ENCODE peak calls at places on chromosomes 2 and 18, in four cellular contexts. One of them, this sample, is unnamed.

GRCh38 chr2:224983719-224984388 is 58.4 kb downstream of the DOCK10 start:
- DNase-seq in EL: peak; percentile 44
- DNase-seq in activated naive CD4-positive, alpha-beta T cell: no peak
- DNase-seq in breast epithelium: no peak
- DNase-seq in this sample: no peak

GRCh38 chr2:3805120-3805519 is 101.7 kb downstream of the DCDC2C start:
- DNase-seq in EL: no peak
- DNase-seq in activated naive CD4-positive, alpha-beta T cell: no peak
- DNase-seq in breast epithelium: no peak
- DNase-seq in this sample: no peak

GRCh38 chr2:111200333-111200879 is 79.7 kb downstream of the BCL2L11 start:
- DNase-seq in EL: no peak
- DNase-seq in activated naive CD4-positive, alpha-beta T cell: no peak
- DNase-seq in breast epithelium: no peak
- DNase-seq in this sample: no peak

GRCh38 chr2:203626952-203627681 is 79.3 kb upstream of the CD28 start:
- DNase-seq in EL: peak; percentile 46
- DNase-seq in activated naive CD4-positive, alpha-beta T cell: no peak
- DNase-seq in breast epithelium: no peak
- DNase-seq in this sample: no peak

GRCh38 chr2:47274054-47274779 is 119.1 kb upstream of the STPG4 start:
- DNase-seq in EL: peak; percentile 59
- DNase-seq in activated naive CD4-positive, alpha-beta T cell: no peak
- DNase-seq in breast epithelium: no peak
- DNase-seq in this sample: no peak

GRCh38 chr18:10474309-10474708 is 19.9 kb downstream of the APCDD1 start:
- DNase-seq in EL: no peak
- DNase-seq in activated naive CD4-positive, alpha-beta T cell: no peak
- DNase-seq in breast epithelium: no peak
- DNase-seq in this sample: no peak

GRCh38 chr2:15066138-15066537 is 433.6 kb downstream of the LRATD1 start:
- DNase-seq in EL: no peak
- DNase-seq in activated naive CD4-positive, alpha-beta T cell: no peak
- DNase-seq in breast epithelium: no peak
- DNase-seq in this sample: no peak

GRCh38 chr18:63708650-63709049 is 5.9 kb downstream of the SERPINB11 start:
- DNase-seq in EL: peak; percentile 97
- DNase-seq in activated naive CD4-positive, alpha-beta T cell: no peak
- DNase-seq in breast epithelium: no peak
- DNase-seq in this sample: no peak

GRCh38 chr2:15674637-15675455 is 83.2 kb downstream of the DDX1 start:
- DNase-seq in EL: no peak
- DNase-seq in activated naive CD4-positive, alpha-beta T cell: no peak
- DNase-seq in breast epithelium: no peak
- DNase-seq in this sample: no peak

GRCh38 chr2:241225545-241225944 is 37.1 kb downstream of the ANO7 start:
- DNase-seq in EL: no peak
- DNase-seq in activated naive CD4-positive, alpha-beta T cell: no peak
- DNase-seq in breast epithelium: no peak
- DNase-seq in this sample: no peak

GRCh38 chr2:229779650-229780049 is 65.3 kb upstream of the DNER start:
- DNase-seq in EL: no peak
- DNase-seq in activated naive CD4-positive, alpha-beta T cell: no peak
- DNase-seq in breast epithelium: no peak
- DNase-seq in this sample: no peak

GRCh38 chr2:136135924-136136906 is 18.3 kb upstream of the CXCR4 start:
- DNase-seq in EL: no peak
- DNase-seq in activated naive CD4-positive, alpha-beta T cell: peak; percentile 12
- DNase-seq in breast epithelium: no peak
- DNase-seq in this sample: no peak

GRCh38 chr2:130341562-130342019 is 1.1 kb upstream of the IMP4 start:
- DNase-seq in EL: no peak
- DNase-seq in activated naive CD4-positive, alpha-beta T cell: no peak
- DNase-seq in breast epithelium: no peak
- DNase-seq in this sample: no peak

GRCh38 chr2:227163445-227163997 is 484 bp downstream of the COL4A4 start:
- DNase-seq in EL: peak; percentile 27
- DNase-seq in activated naive CD4-positive, alpha-beta T cell: no peak
- DNase-seq in breast epithelium: no peak
- DNase-seq in this sample: no peak

GRCh38 chr2:96533292-96534073 is 3.1 kb upstream of the ARID5A start:
- DNase-seq in EL: peak; percentile 61
- DNase-seq in activated naive CD4-positive, alpha-beta T cell: no peak
- DNase-seq in breast epithelium: peak; percentile 84
- DNase-seq in this sample: peak; percentile 87

GRCh38 chr2:78721302-78722033 is 304.0 kb upstream of the REG3G start:
- DNase-seq in EL: no peak
- DNase-seq in activated naive CD4-positive, alpha-beta T cell: no peak
- DNase-seq in breast epithelium: no peak
- DNase-seq in this sample: no peak

GRCh38 chr2:224024270-224024669 is 14.8 kb downstream of the SERPINE2 start:
- DNase-seq in EL: no peak
- DNase-seq in activated naive CD4-positive, alpha-beta T cell: no peak
- DNase-seq in breast epithelium: no peak
- DNase-seq in this sample: no peak

GRCh38 chr2:9655441-9656269 is 24.9 kb upstream of the YWHAQ start:
- DNase-seq in EL: peak; percentile 90
- DNase-seq in activated naive CD4-positive, alpha-beta T cell: no peak
- DNase-seq in breast epithelium: no peak
- DNase-seq in this sample: no peak

GRCh38 chr2:199160677-199161465 is 296.9 kb downstream of the SATB2 start:
- DNase-seq in EL: peak; percentile 89
- DNase-seq in activated naive CD4-positive, alpha-beta T cell: no peak
- DNase-seq in breast epithelium: no peak
- DNase-seq in this sample: no peak

GRCh38 chr2:74577448-74577847 is 22.9 kb downstream of the DOK1 start:
- DNase-seq in EL: peak; percentile 63
- DNase-seq in activated naive CD4-positive, alpha-beta T cell: no peak
- DNase-seq in breast epithelium: no peak
- DNase-seq in this sample: no peak

GRCh38 chr2:44181648-44182047 is 13.0 kb downstream of the PPM1B start:
- DNase-seq in EL: no peak
- DNase-seq in activated naive CD4-positive, alpha-beta T cell: no peak
- DNase-seq in breast epithelium: no peak
- DNase-seq in this sample: no peak

GRCh38 chr2:202072737-202073396 is at the start of gene KIAA2012:
- DNase-seq in EL: no peak
- DNase-seq in activated naive CD4-positive, alpha-beta T cell: no peak
- DNase-seq in breast epithelium: no peak
- DNase-seq in this sample: no peak

GRCh38 chr18:58862851-58863538 is 1.7 kb upstream of the ZNF532 start:
- DNase-seq in EL: peak; percentile 52
- DNase-seq in activated naive CD4-positive, alpha-beta T cell: peak; percentile 4
- DNase-seq in breast epithelium: no peak
- DNase-seq in this sample: no peak

GRCh38 chr2:171883275-171883893 is 10.7 kb downstream of the SLC25A12 start:
- DNase-seq in EL: no peak
- DNase-seq in activated naive CD4-positive, alpha-beta T cell: no peak
- DNase-seq in breast epithelium: no peak
- DNase-seq in this sample: no peak

GRCh38 chr2:152418688-152419087 is 83.7 kb downstream of the FMNL2 start:
- DNase-seq in EL: no peak
- DNase-seq in activated naive CD4-positive, alpha-beta T cell: no peak
- DNase-seq in breast epithelium: no peak
- DNase-seq in this sample: no peak

GRCh38 chr2:165953306-165953654 is 296 bp downstream of the TTC21B start:
- DNase-seq in EL: no peak
- DNase-seq in activated naive CD4-positive, alpha-beta T cell: no peak
- DNase-seq in breast epithelium: peak; percentile 61
- DNase-seq in this sample: peak; percentile 4